ENCODE peak calls at places on chromosome 9, in ten cellular contexts. T is fibroblast of pulmonary artery, Y is heart right ventricle, N is body of pancreas, Q is Calu3, E is AG04449, R is foreskin keratinocyte, K is GM06990, P is GM12865, S is choroid plexus epithelial cell. M is an unnamed sample.

GRCh38 chr9:116689633-116690032 is 2.5 kb downstream of the TRIM32 start:
- DNase-seq in T (no peak), Y (no peak), N (no peak), Q (no peak), E (no peak), R (no peak), K (no peak), P (no peak), S (no peak), M (no peak)

GRCh38 chr9:135920256-135920930 is 13.0 kb upstream of the CAMSAP1 start:
- DNase-seq in T (no peak), Y (no peak), N (no peak), Q (no peak), E (no peak), R (no peak), K (no peak), P (no peak), S (no peak), M (no peak)

GRCh38 chr9:133514475-133515239 is 10.1 kb downstream of the MYMK start:
- DNase-seq in T (no peak), Y (peak), N (peak), Q (no peak), E (no peak), R (no peak), K (no peak), P (no peak), S (no peak), M (no peak)

GRCh38 chr9:99811172-99811571 is 10.5 kb upstream of the NR4A3 start:
- DNase-seq in T (no peak), Y (no peak), N (no peak), Q (no peak), E (no peak), R (no peak), K (no peak), P (no peak), S (no peak), M (no peak)

GRCh38 chr9:131038256-131039128 is 29.5 kb downstream of the LAMC3 start:
- DNase-seq in T (no peak), Y (no peak), N (no peak), Q (no peak), E (no peak), R (no peak), K (no peak), P (no peak), S (no peak), M (no peak)

GRCh38 chr9:34500623-34501267 is 22.0 kb downstream of the ENHO start:
- DNase-seq in T (peak), Y (peak), N (peak), Q (peak), E (no peak), R (peak), K (no peak), P (peak), S (peak), M (no peak)

GRCh38 chr9:36036780-36037579 is at the start of gene RECK:
- DNase-seq in T (peak), Y (peak), N (peak), Q (peak), E (no peak), R (no peak), K (peak), P (peak), S (peak), M (peak)

GRCh38 chr9:111632051-111632450 is 917 bp downstream of the DNAJC25 start:
- DNase-seq in T (no peak), Y (no peak), N (no peak), Q (no peak), E (no peak), R (peak), K (no peak), P (peak), S (peak), M (no peak)

GRCh38 chr9:113738506-113738897 is 137.6 kb upstream of the ZNF618 start:
- DNase-seq in T (no peak), Y (no peak), N (no peak), Q (no peak), E (no peak), R (no peak), K (no peak), P (no peak), S (no peak), M (no peak)

GRCh38 chr9:80503692-80504400 is 932.1 kb downstream of the TLE4 start:
- DNase-seq in T (no peak), Y (no peak), N (no peak), Q (no peak), E (no peak), R (no peak), K (no peak), P (no peak), S (peak), M (no peak)

GRCh38 chr9:80501635-80502034 is 929.9 kb downstream of the TLE4 start:
- DNase-seq in T (peak), Y (no peak), N (no peak), Q (no peak), E (no peak), R (peak), K (no peak), P (peak), S (peak), M (no peak)

GRCh38 chr9:80496901-80497565 is 925.3 kb downstream of the TLE4 start:
- DNase-seq in T (no peak), Y (no peak), N (peak), Q (no peak), E (no peak), R (no peak), K (no peak), P (no peak), S (no peak), M (no peak)

GRCh38 chr9:80500300-80500699 is 928.5 kb downstream of the TLE4 start:
- DNase-seq in T (no peak), Y (no peak), N (no peak), Q (no peak), E (no peak), R (no peak), K (no peak), P (peak), S (no peak), M (no peak)

GRCh38 chr9:80498165-80498564 is 926.4 kb downstream of the TLE4 start:
- DNase-seq in T (no peak), Y (no peak), N (no peak), Q (no peak), E (no peak), R (no peak), K (no peak), P (no peak), S (no peak), M (no peak)
- TF ChIP-seq CTCF in T (no peak), Y (no peak), N (no peak), Q (no peak), E (no peak), R (no peak), K (no peak), P (no peak), S (no peak), M (no peak)

GRCh38 chr9:7500521-7500920 is 299.1 kb downstream of the DMAC1 start:
- DNase-seq in T (no peak), Y (no peak), N (no peak), Q (no peak), E (no peak), R (no peak), K (no peak), P (no peak), S (no peak), M (no peak)
- TF ChIP-seq CTCF in T (no peak), Y (no peak), N (no peak), Q (no peak), E (no peak), R (no peak), K (no peak), P (no peak), S (no peak), M (no peak)

GRCh38 chr9:89849096-89849495 is 244.3 kb downstream of the GADD45G start:
- DNase-seq in T (no peak), Y (no peak), N (no peak), Q (no peak), E (no peak), R (no peak), K (no peak), P (no peak), S (no peak), M (no peak)

GRCh38 chr9:89848060-89849040 is 243.5 kb downstream of the GADD45G start:
- DNase-seq in T (no peak), Y (no peak), N (no peak), Q (no peak), E (no peak), R (no peak), K (no peak), P (no peak), S (no peak), M (no peak)

GRCh38 chr9:89850153-89850552 is 245.3 kb downstream of the GADD45G start:
- DNase-seq in T (no peak), Y (no peak), N (no peak), Q (no peak), E (no peak), R (no peak), K (no peak), P (no peak), S (no peak), M (no peak)

GRCh38 chr9:89853161-89853560 is 248.3 kb downstream of the GADD45G start:
- DNase-seq in T (no peak), Y (no peak), N (no peak), Q (no peak), E (no peak), R (no peak), K (no peak), P (no peak), S (no peak), M (no peak)

GRCh38 chr9:89850633-89851325 is 246.0 kb downstream of the GADD45G start:
- DNase-seq in T (peak), Y (no peak), N (no peak), Q (no peak), E (no peak), R (no peak), K (no peak), P (no peak), S (no peak), M (no peak)
- TF ChIP-seq CTCF in T (no peak), Y (no peak), N (no peak), Q (no peak), E (no peak), R (no peak), K (no peak), P (no peak), S (no peak), M (no peak)

DNA sequence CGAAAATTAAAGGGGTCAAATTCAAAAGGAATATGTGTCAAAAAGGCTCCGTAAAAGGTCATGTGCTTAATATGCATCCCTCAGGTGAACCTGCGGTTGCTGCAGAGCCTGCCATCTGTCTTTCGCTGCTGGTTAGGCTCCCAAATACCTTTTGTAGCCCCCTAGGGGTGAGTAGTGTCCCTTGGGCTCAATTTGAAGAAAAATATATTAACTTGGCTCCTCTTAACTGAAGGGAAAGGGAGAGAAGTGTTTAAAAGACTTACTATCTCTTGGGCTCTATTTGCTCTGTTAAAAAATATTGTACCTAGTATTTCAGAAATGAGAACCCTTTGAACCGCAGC is 176.5 kb upstream of the ADAMTSL1 start:
- DNase-seq in T (no peak), Y (no peak), N (no peak), Q (peak), E (no peak), R (no peak), K (no peak), P (peak), S (peak), M (no peak)
- TF ChIP-seq CTCF in T (peak), Y (peak), N (no peak), Q (no peak), E (no peak), R (peak), K (peak), P (no peak), S (peak), M (peak)

DNA sequence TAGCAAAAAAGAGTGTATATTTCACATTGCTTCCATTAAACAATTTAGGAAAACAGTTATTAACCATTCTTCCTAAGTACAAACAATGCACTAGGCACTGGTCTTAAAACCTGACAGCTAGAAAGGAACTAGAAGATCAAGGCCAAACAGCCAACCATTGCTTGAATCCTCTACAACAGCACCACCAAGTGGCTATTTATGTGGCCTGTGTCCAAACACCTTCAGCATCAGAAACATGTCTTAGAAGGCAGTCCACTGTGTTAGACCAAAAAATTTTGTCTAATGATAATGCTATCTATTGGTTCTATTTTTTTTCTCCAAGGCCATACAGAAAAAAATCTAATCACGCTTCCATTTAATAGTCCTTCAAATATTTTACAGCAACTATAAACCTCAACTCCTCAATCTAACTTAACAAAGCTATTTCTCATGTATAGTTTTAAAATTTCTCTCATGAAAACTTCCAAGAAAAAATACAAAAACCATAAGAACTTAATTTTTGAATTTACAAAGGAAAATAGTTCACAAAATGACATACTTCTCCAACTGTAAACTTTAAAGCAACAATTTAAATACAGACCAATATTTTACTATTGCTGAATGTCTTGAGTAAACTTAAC is 36.1 kb downstream of the CAAP1 start:
- DNase-seq in T (peak), Y (no peak), N (peak), Q (peak), E (no peak), R (peak), K (no peak), P (peak), S (peak), M (no peak)
- TF ChIP-seq CTCF in T (peak), Y (peak), N (peak), Q (peak), E (peak), R (peak), K (peak), P (peak), S (peak), M (peak)

DNA sequence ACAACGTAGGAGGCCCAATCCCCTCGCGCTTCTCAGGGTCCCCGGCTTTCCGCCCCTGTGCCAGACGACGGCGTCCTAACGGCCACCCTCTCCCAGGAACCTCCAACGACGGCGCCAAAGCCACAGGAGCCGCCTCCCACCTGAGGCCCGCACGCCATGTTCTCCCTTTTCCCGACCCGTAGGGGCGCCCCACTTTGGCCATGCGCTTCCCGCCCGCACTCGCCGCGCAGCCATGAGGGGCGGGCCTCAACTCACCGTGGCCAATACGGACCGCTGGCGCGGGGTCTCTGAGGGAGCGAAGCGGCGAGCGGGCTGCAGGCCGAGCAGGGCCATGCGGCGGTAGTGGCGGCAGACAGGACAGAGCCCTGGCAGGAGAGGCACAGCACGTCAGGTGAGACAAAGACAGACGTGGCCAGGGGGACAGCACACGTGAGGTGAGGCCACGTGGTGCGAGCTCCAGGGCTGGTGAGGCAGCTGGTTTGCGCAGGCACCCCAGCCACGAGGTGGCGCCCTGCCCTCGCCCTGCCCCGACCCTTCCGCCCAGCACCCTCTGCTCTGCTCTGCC is 1005.5 kb upstream of the PTPRD start:
- DNase-seq in T (no peak), Y (no peak), N (no peak), Q (no peak), E (no peak), R (no peak), K (peak), P (no peak), S (no peak), M (no peak)
- TF ChIP-seq CTCF in T (no peak), Y (no peak), N (peak), Q (no peak), E (no peak), R (no peak), K (no peak), P (no peak), S (no peak), M (no peak)

DNA sequence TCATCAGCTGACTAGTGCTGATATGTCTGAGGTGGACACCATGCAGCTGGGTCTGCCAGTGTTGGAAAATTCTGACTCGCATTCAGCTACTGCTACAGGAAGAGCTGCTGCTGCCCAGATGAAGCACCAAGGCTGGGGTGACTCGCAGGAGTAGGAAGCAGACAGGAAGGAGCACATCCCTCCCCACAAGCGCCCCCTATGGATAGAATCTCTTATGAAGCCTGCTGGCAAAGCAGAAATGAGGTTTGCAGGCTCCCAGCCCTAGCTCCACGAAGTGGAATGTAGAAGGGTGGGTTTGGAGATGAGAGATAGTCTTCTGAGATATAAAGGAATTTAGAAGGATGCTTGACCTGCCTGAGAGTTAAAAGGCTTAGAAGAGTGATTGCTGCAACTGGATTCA is 443.0 kb downstream of the ACTL7B start:
- DNase-seq in T (no peak), Y (no peak), N (no peak), Q (peak), E (no peak), R (peak), K (no peak), P (peak), S (peak), M (no peak)
- TF ChIP-seq CTCF in T (no peak), Y (no peak), N (no peak), Q (no peak), E (no peak), R (peak), K (peak), P (no peak), S (no peak), M (no peak)

DNA sequence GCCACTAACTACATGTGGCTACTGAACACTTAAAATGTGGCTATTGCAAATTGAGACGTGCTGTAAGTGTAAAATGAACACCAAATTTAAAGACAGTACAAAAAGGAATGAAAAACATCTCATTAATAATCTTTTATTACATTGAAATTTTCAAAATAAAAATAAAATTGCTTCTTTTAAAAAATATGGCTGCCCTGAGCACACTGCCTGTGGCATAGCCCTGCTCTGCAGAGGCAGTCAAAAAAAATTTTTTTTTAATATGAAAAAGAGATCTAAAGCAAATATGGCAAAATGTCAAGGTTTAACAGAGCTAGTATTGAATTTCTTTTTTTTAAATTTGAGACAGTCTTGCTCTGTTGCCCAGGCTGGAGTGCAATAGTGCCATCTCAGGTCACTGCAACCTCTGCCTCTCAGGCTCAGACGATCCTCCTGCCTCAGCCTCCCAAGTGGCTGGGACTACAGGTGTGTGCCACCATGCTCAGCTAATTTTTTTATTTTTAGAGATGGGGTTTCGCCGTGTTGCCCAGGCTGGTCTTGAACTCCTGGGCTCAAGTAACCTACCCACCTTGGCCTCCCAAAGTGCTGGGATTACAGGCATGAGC is 25.6 kb downstream of the CARNMT1 start:
- DNase-seq in T (no peak), Y (no peak), N (no peak), Q (no peak), E (no peak), R (no peak), K (no peak), P (no peak), S (no peak), M (no peak)
- TF ChIP-seq CTCF in T (no peak), Y (peak), N (no peak), Q (no peak), E (no peak), R (no peak), K (no peak), P (no peak), S (no peak), M (no peak)

GRCh38 chr9:80650964-80651555 is 1038.3 kb downstream of the TLE1 start:
- DNase-seq in T (peak), Y (no peak), N (no peak), Q (no peak), E (peak), R (peak), K (no peak), P (no peak), S (peak), M (peak)
- TF ChIP-seq CTCF in T (no peak), Y (no peak), N (no peak), Q (no peak), E (no peak), R (no peak), K (no peak), P (no peak), S (no peak), M (no peak)

M was measured in AG04450.